ENCODE peak calls at places on chromosomes 2 and 18, in eight cellular contexts. V is psoas muscle, H is AG10803, W is Calu3, L is cardiac fibroblast, Z is K562, N is Peyer's patch, T is CD14-positive monocyte. M is an unnamed sample.

GRCh38 chr18:56139792-56140254 is 498.6 kb downstream of the TXNL1 start:
- DNase-seq in N (no peak), L (peak; percentile 32), Z (no peak), T (no peak), H (peak; percentile 59), V (peak; percentile 23), W (no peak), M (peak; percentile 36)

GRCh38 chr2:10932345-10933151 is 20.8 kb downstream of the KCNF1 start:
- DNase-seq in T (no peak), V (no peak), W (no peak), L (no peak), Z (no peak), N (no peak), H (no peak), M (peak; percentile 8)

GRCh38 chr2:212032032-212032431 is 506.6 kb downstream of the ERBB4 start:
- DNase-seq in V (no peak), L (peak; percentile 68), W (no peak), Z (no peak), H (peak; percentile 72), N (no peak), T (no peak), M (peak; percentile 33)

GRCh38 chr2:173831312-173832229 is 133.6 kb downstream of the SP3 start:
- DNase-seq in W (no peak), Z (no peak), H (peak; percentile 55), N (no peak), L (peak; percentile 87), T (no peak), V (peak; percentile 51), M (peak; percentile 84)

GRCh38 chr2:152925540-152926448 is 207.4 kb downstream of the ARL6IP6 start:
- DNase-seq in H (peak; percentile 37), N (no peak), Z (peak; percentile 32), W (peak; percentile 80), T (no peak), V (peak; percentile 19), L (peak; percentile 54), M (peak; percentile 55)

GRCh38 chr2:168848220-168848619 is 42.0 kb downstream of the SPC25 start:
- DNase-seq in V (peak; percentile 14), L (no peak), N (no peak), W (peak; percentile 13), T (no peak), H (no peak), Z (no peak), M (no peak)

GRCh38 chr18:70781860-70782453 is 493.1 kb downstream of the SOCS6 start:
- DNase-seq in L (peak; percentile 47), H (no peak), W (peak; percentile 71), V (no peak), Z (peak; percentile 18), N (peak; percentile 20), T (no peak), M (no peak)

GRCh38 chr18:65988972-65989371 is 238.2 kb downstream of the CDH7 start:
- DNase-seq in H (no peak), V (no peak), T (no peak), Z (no peak), N (no peak), L (no peak), W (no peak), M (no peak)

GRCh38 chr2:147460140-147460539 is 384.7 kb upstream of the ACVR2A start:
- DNase-seq in H (peak; percentile 53), L (peak; percentile 72), T (no peak), N (no peak), V (no peak), Z (no peak), W (no peak), M (no peak)

GRCh38 chr2:195498176-195498575 is 158.8 kb upstream of the SLC39A10 start:
- DNase-seq in W (peak; percentile 57), N (peak; percentile 80), V (no peak), T (no peak), L (peak; percentile 54), H (peak; percentile 39), Z (no peak), M (peak; percentile 66)

GRCh38 chr2:237327191-237327590 is 86.8 kb downstream of the COL6A3 start:
- DNase-seq in W (no peak), T (no peak), H (no peak), L (no peak), Z (no peak), N (no peak), V (no peak), M (no peak)

GRCh38 chr2:197168705-197169104 is 141.9 kb downstream of the ANKRD44 start:
- DNase-seq in N (peak; percentile 82), T (peak; percentile 73), W (peak; percentile 74), H (peak; percentile 41), Z (peak; percentile 40), V (peak; percentile 55), L (peak; percentile 72), M (peak; percentile 68)

GRCh38 chr2:223264541-223265171 is 212.7 kb downstream of the KCNE4 start:
- DNase-seq in V (no peak), Z (no peak), H (no peak), W (no peak), T (no peak), L (no peak), N (no peak), M (no peak)

GRCh38 chr2:43302311-43303051 is 76.1 kb upstream of the ZFP36L2 start:
- DNase-seq in L (no peak), H (no peak), T (no peak), N (no peak), Z (no peak), W (no peak), V (no peak), M (no peak)

GRCh38 chr18:14970027-14970426 is 222.1 kb downstream of the ANKRD30B start:
- DNase-seq in H (peak; percentile 50), L (no peak), N (no peak), Z (no peak), W (no peak), V (no peak), T (no peak), M (no peak)

GRCh38 chr18:22194151-22194598 is 24.8 kb downstream of the GATA6 start:
- DNase-seq in N (no peak), V (no peak), W (peak; percentile 68), T (no peak), H (no peak), L (peak; percentile 83), Z (peak; percentile 81), M (peak; percentile 65)

GRCh38 chr2:39227628-39228412 is 15.9 kb downstream of the CDKL4 start:
- DNase-seq in Z (peak; percentile 74), H (peak; percentile 70), N (peak; percentile 72), T (peak; percentile 65), L (peak; percentile 85), V (peak; percentile 75), W (peak; percentile 76), M (peak; percentile 75)

GRCh38 chr2:60818272-60818671 is 62.2 kb downstream of the PAPOLG start:
- DNase-seq in H (no peak), W (peak; percentile 8), T (peak; percentile 49), L (no peak), Z (no peak), V (no peak), N (peak; percentile 53), M (peak; percentile 19)

GRCh38 chr2:175865716-175866115 is 136.4 kb downstream of the LNPK start:
- DNase-seq in W (no peak), N (no peak), Z (no peak), T (no peak), L (no peak), V (no peak), H (no peak), M (no peak)

GRCh38 chr2:36287363-36288275 is 68.0 kb upstream of the CRIM1 start:
- DNase-seq in H (no peak), W (no peak), T (no peak), Z (no peak), N (no peak), L (peak; percentile 17), V (no peak), M (peak; percentile 13)

GRCh38 chr2:240060977-240061591 is 7.8 kb upstream of the OR6B3 start:
- DNase-seq in L (peak; percentile 68), W (peak; percentile 62), H (peak; percentile 53), V (no peak), Z (peak; percentile 17), T (no peak), N (peak; percentile 35), M (peak; percentile 56)

GRCh38 chr2:95039978-95040377 is 14.5 kb downstream of the MAL start:
- DNase-seq in H (no peak), N (no peak), L (no peak), Z (no peak), T (no peak), W (no peak), V (no peak), M (no peak)

GRCh38 chr2:64634338-64635267 is 19.1 kb downstream of the SERTAD2 start:
- DNase-seq in W (no peak), T (peak; percentile 83), V (peak; percentile 59), N (peak; percentile 14), Z (no peak), H (peak; percentile 92), L (peak; percentile 35), M (peak; percentile 95)

GRCh38 chr2:148967484-148967883 is 71.0 kb upstream of the LYPD6B start:
- DNase-seq in W (no peak), T (no peak), V (no peak), Z (no peak), H (no peak), N (no peak), L (peak; percentile 22), M (peak; percentile 2)

GRCh38 chr2:137928547-137929503 is 35.4 kb upstream of the HNMT start:
- DNase-seq in H (peak; percentile 80), T (no peak), V (no peak), N (no peak), Z (no peak), W (no peak), L (peak; percentile 85), M (peak; percentile 92)
- TF ChIP-seq CTCF in H (no peak), T (no peak), V (no peak), N (no peak), Z (no peak), W (no peak), L (no peak), M (no peak)

DNA sequence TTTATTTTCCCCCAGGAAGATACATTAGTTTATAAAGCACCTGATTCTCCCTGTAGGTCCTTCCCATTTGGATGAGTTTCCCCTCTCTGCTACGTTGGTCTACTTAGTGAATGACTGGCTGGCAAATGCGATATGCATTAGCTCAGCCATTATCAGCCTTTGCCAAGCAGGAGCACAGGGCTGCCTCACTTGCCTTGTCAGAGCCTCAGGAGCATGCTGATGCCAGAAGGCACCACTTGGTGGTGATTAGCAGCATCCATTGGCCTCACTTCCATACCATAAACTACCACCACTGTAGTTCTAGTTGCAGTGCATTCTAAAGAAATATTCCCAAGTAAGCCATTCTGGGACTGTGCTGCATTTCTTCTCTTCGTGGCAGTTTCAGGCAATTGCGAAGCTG is 442.8 kb upstream of the CHST9 start:
- DNase-seq in L (no peak), H (no peak), Z (no peak), T (no peak), V (no peak), W (no peak), N (no peak), M (no peak)
- TF ChIP-seq CTCF in L (no peak), H (no peak), Z (no peak), T (no peak), V (no peak), W (no peak), N (no peak), M (no peak)

GRCh38 chr2:75130171-75130570 is 69.1 kb downstream of the TACR1 start:
- DNase-seq in H (no peak), N (no peak), W (no peak), Z (no peak), V (no peak), L (peak; percentile 46), T (no peak), M (no peak)
- TF ChIP-seq CTCF in H (no peak), N (no peak), W (no peak), Z (no peak), V (no peak), L (no peak), T (no peak), M (no peak)

GRCh38 chr2:130824492-130825061 is 12.1 kb upstream of the ARHGEF4 start:
- DNase-seq in Z (no peak), W (peak; percentile 63), H (peak; percentile 67), N (no peak), V (no peak), T (no peak), L (peak; percentile 89), M (peak; percentile 81)
- TF ChIP-seq CTCF in Z (no peak), W (no peak), H (no peak), N (no peak), V (no peak), T (no peak), L (no peak), M (no peak)